ENCODE peak calls at places on chromosome 2, in ten cellular contexts. C, L, F, Z, B, K, J, O, H and D are unnamed samples.

GRCh38 chr2:109662889-109663288 is 48.7 kb downstream of the SOWAHC start:
- DNase-seq in Z (no peak), H (no peak), F (no peak), L (peak; percentile 40), O (no peak), C (no peak), J (no peak), K (no peak), B (no peak), D (no peak)

GRCh38 chr2:80396276-80396675 is 91.7 kb upstream of the LRRTM1 start:
- DNase-seq in L (no peak), K (no peak), F (no peak), J (no peak), H (no peak), Z (no peak), C (no peak), O (no peak), B (no peak), D (no peak)

GRCh38 chr2:31075936-31076590 is 62.2 kb downstream of the GALNT14 start:
- DNase-seq in J (peak; percentile 8), C (no peak), Z (peak; percentile 48), B (no peak), F (no peak), H (peak; percentile 3), L (peak; percentile 66), O (no peak), K (no peak), D (no peak)

GRCh38 chr2:207601774-207602173 is 23.4 kb downstream of the METTL21A start:
- DNase-seq in F (no peak), B (no peak), J (no peak), H (no peak), O (no peak), L (no peak), C (no peak), Z (no peak), K (no peak), D (no peak)

GRCh38 chr2:71606244-71606643 is 152.9 kb downstream of the DYSF start:
- DNase-seq in O (no peak), F (no peak), J (no peak), H (no peak), L (no peak), K (no peak), C (no peak), B (no peak), Z (no peak), D (no peak)

GRCh38 chr2:72109904-72110303 is 37.8 kb downstream of the CYP26B1 start:
- DNase-seq in K (no peak), Z (no peak), J (no peak), B (no peak), F (no peak), C (no peak), H (no peak), L (no peak), O (no peak), D (no peak)

GRCh38 chr2:207898354-207898695 is 127.0 kb downstream of the PLEKHM3 start:
- DNase-seq in J (no peak), B (no peak), K (no peak), Z (no peak), O (no peak), L (no peak), F (no peak), H (no peak), C (no peak), D (no peak)

GRCh38 chr2:108377815-108378630 is at the start of gene SULT1C4:
- DNase-seq in L (no peak), K (no peak), B (no peak), C (peak; percentile 64), O (peak; percentile 89), J (no peak), H (peak; percentile 80), F (no peak), Z (no peak), D (no peak)

GRCh38 chr2:171102802-171103201 is 57.9 kb downstream of the TLK1 start:
- DNase-seq in K (no peak), J (no peak), F (peak; percentile 34), B (no peak), L (no peak), O (no peak), Z (no peak), C (no peak), H (no peak), D (no peak)

GRCh38 chr2:20611077-20611843 is 39.6 kb downstream of the HS1BP3 start:
- DNase-seq in L (no peak), H (peak; percentile 97), B (no peak), O (peak; percentile 89), K (no peak), F (no peak), J (peak; percentile 99), C (peak; percentile 90), Z (peak; percentile 94), D (no peak)

GRCh38 chr2:222269132-222269531 is 29.7 kb downstream of the PAX3 start:
- DNase-seq in C (no peak), H (no peak), Z (no peak), J (no peak), O (no peak), B (no peak), K (no peak), F (no peak), L (no peak), D (no peak)

GRCh38 chr2:109521751-109522374 is 91.9 kb downstream of the SEPTIN10 start:
- DNase-seq in O (no peak), B (no peak), H (no peak), L (no peak), F (no peak), K (no peak), J (no peak), C (no peak), Z (no peak), D (no peak)